ENCODE peak calls at places on chromosomes 13 and 19, in ten cellular contexts. One of them, this sample, is unnamed.

GRCh38 chr13:50576156-50576555 is 267.3 kb downstream of the DLEU7 start:
- DNase-seq in A549: no peak
- DNase-seq in CD8-positive, alpha-beta T cell: no peak
- DNase-seq in ascending aorta: no peak
- DNase-seq in pancreas: peak
- DNase-seq in coronary artery: no peak
- DNase-seq in left lung: peak
- DNase-seq in neural progenitor cell: no peak
- DNase-seq in heart left ventricle: no peak
- DNase-seq in upper lobe of right lung: peak
- DNase-seq in this sample: peak

GRCh38 chr19:10192922-10193321 is 1.8 kb downstream of the DNMT1 start:
- DNase-seq in A549: no peak
- DNase-seq in CD8-positive, alpha-beta T cell: no peak
- DNase-seq in ascending aorta: no peak
- DNase-seq in pancreas: no peak
- DNase-seq in coronary artery: no peak
- DNase-seq in left lung: no peak
- DNase-seq in neural progenitor cell: no peak
- DNase-seq in heart left ventricle: no peak
- DNase-seq in upper lobe of right lung: no peak
- DNase-seq in this sample: no peak

GRCh38 chr19:13066933-13067831 is 35.5 kb downstream of the LYL1 start:
- DNase-seq in A549: no peak
- DNase-seq in CD8-positive, alpha-beta T cell: no peak
- DNase-seq in ascending aorta: no peak
- DNase-seq in pancreas: no peak
- DNase-seq in coronary artery: no peak
- DNase-seq in left lung: no peak
- DNase-seq in neural progenitor cell: no peak
- DNase-seq in heart left ventricle: peak
- DNase-seq in upper lobe of right lung: no peak
- DNase-seq in this sample: no peak

GRCh38 chr13:111629933-111630332 is 309.5 kb downstream of the TEX29 start:
- DNase-seq in A549: no peak
- DNase-seq in CD8-positive, alpha-beta T cell: no peak
- DNase-seq in ascending aorta: no peak
- DNase-seq in pancreas: no peak
- DNase-seq in coronary artery: no peak
- DNase-seq in left lung: no peak
- DNase-seq in neural progenitor cell: peak
- DNase-seq in heart left ventricle: no peak
- DNase-seq in upper lobe of right lung: no peak
- DNase-seq in this sample: no peak

GRCh38 chr19:51250786-51251452 is at the start of gene SIGLECL1:
- DNase-seq in A549: no peak
- DNase-seq in CD8-positive, alpha-beta T cell: no peak
- DNase-seq in ascending aorta: no peak
- DNase-seq in pancreas: no peak
- DNase-seq in coronary artery: peak
- DNase-seq in left lung: peak
- DNase-seq in neural progenitor cell: no peak
- DNase-seq in heart left ventricle: no peak
- DNase-seq in upper lobe of right lung: no peak
- DNase-seq in this sample: no peak

GRCh38 chr13:113457510-113457909 is 4.2 kb upstream of the ADPRHL1 start:
- DNase-seq in A549: no peak
- DNase-seq in CD8-positive, alpha-beta T cell: no peak
- DNase-seq in ascending aorta: peak
- DNase-seq in pancreas: no peak
- DNase-seq in coronary artery: no peak
- DNase-seq in left lung: no peak
- DNase-seq in neural progenitor cell: no peak
- DNase-seq in heart left ventricle: no peak
- DNase-seq in upper lobe of right lung: peak
- DNase-seq in this sample: no peak

GRCh38 chr13:94765814-94766213 is 53.5 kb upstream of the SOX21 start:
- DNase-seq in A549: peak
- DNase-seq in CD8-positive, alpha-beta T cell: no peak
- DNase-seq in ascending aorta: no peak
- DNase-seq in pancreas: no peak
- DNase-seq in coronary artery: no peak
- DNase-seq in left lung: no peak
- DNase-seq in neural progenitor cell: no peak
- DNase-seq in heart left ventricle: no peak
- DNase-seq in upper lobe of right lung: no peak
- DNase-seq in this sample: no peak

GRCh38 chr19:45171211-45171623 is 6.8 kb downstream of the TRAPPC6A start:
- DNase-seq in A549: no peak
- DNase-seq in CD8-positive, alpha-beta T cell: peak
- DNase-seq in ascending aorta: no peak
- DNase-seq in pancreas: no peak
- DNase-seq in coronary artery: no peak
- DNase-seq in left lung: no peak
- DNase-seq in neural progenitor cell: no peak
- DNase-seq in heart left ventricle: no peak
- DNase-seq in upper lobe of right lung: no peak
- DNase-seq in this sample: no peak

GRCh38 chr13:113771709-113772331 is 12.8 kb downstream of the TMEM255B start:
- DNase-seq in A549: no peak
- DNase-seq in CD8-positive, alpha-beta T cell: no peak
- DNase-seq in ascending aorta: no peak
- DNase-seq in pancreas: no peak
- DNase-seq in coronary artery: no peak
- DNase-seq in left lung: no peak
- DNase-seq in neural progenitor cell: no peak
- DNase-seq in heart left ventricle: no peak
- DNase-seq in upper lobe of right lung: no peak
- DNase-seq in this sample: no peak

GRCh38 chr19:10677796-10678195 is 23.4 kb upstream of the QTRT1 start:
- DNase-seq in A549: no peak
- DNase-seq in CD8-positive, alpha-beta T cell: no peak
- DNase-seq in ascending aorta: no peak
- DNase-seq in pancreas: no peak
- DNase-seq in coronary artery: no peak
- DNase-seq in left lung: peak
- DNase-seq in neural progenitor cell: no peak
- DNase-seq in heart left ventricle: no peak
- DNase-seq in upper lobe of right lung: no peak
- DNase-seq in this sample: peak

DNA sequence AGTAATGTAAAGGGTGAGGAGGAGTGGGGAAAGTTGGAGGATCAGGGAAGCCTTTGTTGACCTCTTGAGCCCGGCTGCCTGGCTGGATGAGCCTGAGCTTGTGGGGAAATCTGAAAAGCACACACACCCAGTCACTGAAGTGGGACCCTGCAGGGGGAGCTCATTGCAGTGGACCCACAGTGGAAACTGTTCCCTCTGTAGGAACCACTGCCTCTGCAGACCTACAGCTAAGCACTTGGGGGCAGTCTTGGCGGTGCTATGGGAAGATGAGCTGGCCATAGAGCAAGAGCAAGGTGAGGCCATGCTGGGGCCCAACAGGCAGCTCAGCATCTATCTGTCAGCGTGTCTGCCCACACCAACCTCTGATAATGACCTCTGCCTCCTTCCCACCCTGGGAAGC is 294.8 kb downstream of the TSHZ3 start:
- DNase-seq in A549: peak
- DNase-seq in CD8-positive, alpha-beta T cell: peak
- DNase-seq in ascending aorta: no peak
- DNase-seq in pancreas: no peak
- DNase-seq in coronary artery: no peak
- DNase-seq in left lung: no peak
- DNase-seq in neural progenitor cell: peak
- DNase-seq in heart left ventricle: peak
- DNase-seq in upper lobe of right lung: no peak
- DNase-seq in this sample: peak
- TF ChIP-seq CTCF in A549: peak
- TF ChIP-seq CTCF in CD8-positive, alpha-beta T cell: peak
- TF ChIP-seq CTCF in ascending aorta: peak
- TF ChIP-seq CTCF in pancreas: no peak
- TF ChIP-seq CTCF in coronary artery: no peak
- TF ChIP-seq CTCF in left lung: no peak
- TF ChIP-seq CTCF in neural progenitor cell: peak
- TF ChIP-seq CTCF in heart left ventricle: peak
- TF ChIP-seq CTCF in upper lobe of right lung: no peak
- TF ChIP-seq CTCF in this sample: peak

GRCh38 chr13:70613295-70613694 is 505.0 kb upstream of the KLHL1 start:
- DNase-seq in A549: no peak
- DNase-seq in CD8-positive, alpha-beta T cell: no peak
- DNase-seq in ascending aorta: no peak
- DNase-seq in pancreas: no peak
- DNase-seq in coronary artery: no peak
- DNase-seq in left lung: no peak
- DNase-seq in neural progenitor cell: no peak
- DNase-seq in heart left ventricle: no peak
- DNase-seq in upper lobe of right lung: no peak
- DNase-seq in this sample: no peak
- TF ChIP-seq CTCF in A549: no peak
- TF ChIP-seq CTCF in CD8-positive, alpha-beta T cell: no peak
- TF ChIP-seq CTCF in ascending aorta: no peak
- TF ChIP-seq CTCF in pancreas: no peak
- TF ChIP-seq CTCF in coronary artery: no peak
- TF ChIP-seq CTCF in left lung: no peak
- TF ChIP-seq CTCF in neural progenitor cell: peak
- TF ChIP-seq CTCF in heart left ventricle: no peak
- TF ChIP-seq CTCF in upper lobe of right lung: no peak
- TF ChIP-seq CTCF in this sample: peak

DNA sequence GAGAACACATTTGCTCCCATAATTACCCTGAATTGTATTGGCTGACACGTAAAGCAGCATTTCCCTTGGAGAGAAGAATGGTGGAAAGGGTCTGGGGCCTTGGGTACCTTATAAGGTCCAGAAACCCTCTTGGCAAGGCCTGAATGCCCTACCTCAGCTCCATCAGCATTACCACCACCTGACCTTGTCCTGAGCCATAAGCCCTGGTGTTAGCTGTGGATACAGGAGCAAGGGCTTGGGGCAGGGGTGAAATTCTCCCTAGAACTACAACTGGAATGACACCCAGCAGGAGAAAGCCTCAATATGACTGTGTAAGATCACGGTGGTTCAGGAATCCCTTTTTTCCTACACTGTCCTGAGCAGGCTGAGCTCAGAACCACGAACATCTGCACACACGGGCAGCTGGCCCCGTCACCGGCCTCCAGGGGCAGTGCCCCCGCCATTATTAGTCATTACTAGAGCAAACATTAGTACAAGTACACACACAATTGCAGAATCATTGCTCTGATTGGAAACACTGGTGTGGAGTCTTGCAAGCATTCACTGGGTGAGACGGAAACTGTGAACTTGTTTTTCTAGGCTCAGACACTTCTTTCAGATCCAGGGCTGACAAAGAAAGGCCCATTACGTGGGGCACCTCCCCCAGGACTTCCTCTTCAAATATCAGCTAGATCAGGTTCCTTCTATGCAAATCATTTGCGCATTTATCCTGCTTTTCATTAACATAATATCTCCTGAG is 26.7 kb upstream of the MTIF3 start:
- DNase-seq in A549: peak
- DNase-seq in CD8-positive, alpha-beta T cell: peak
- DNase-seq in ascending aorta: no peak
- DNase-seq in pancreas: peak
- DNase-seq in coronary artery: peak
- DNase-seq in left lung: no peak
- DNase-seq in neural progenitor cell: no peak
- DNase-seq in heart left ventricle: no peak
- DNase-seq in upper lobe of right lung: no peak
- DNase-seq in this sample: no peak
- TF ChIP-seq CTCF in A549: no peak
- TF ChIP-seq CTCF in CD8-positive, alpha-beta T cell: no peak
- TF ChIP-seq CTCF in ascending aorta: no peak
- TF ChIP-seq CTCF in pancreas: no peak
- TF ChIP-seq CTCF in coronary artery: no peak
- TF ChIP-seq CTCF in left lung: no peak
- TF ChIP-seq CTCF in neural progenitor cell: no peak
- TF ChIP-seq CTCF in heart left ventricle: no peak
- TF ChIP-seq CTCF in upper lobe of right lung: no peak
- TF ChIP-seq CTCF in this sample: no peak

GRCh38 chr19:48636859-48637448 is at the start of gene DBP:
- DNase-seq in A549: peak
- DNase-seq in CD8-positive, alpha-beta T cell: no peak
- DNase-seq in ascending aorta: peak
- DNase-seq in pancreas: no peak
- DNase-seq in coronary artery: peak
- DNase-seq in left lung: peak
- DNase-seq in neural progenitor cell: no peak
- DNase-seq in heart left ventricle: peak
- DNase-seq in upper lobe of right lung: peak
- DNase-seq in this sample: no peak
- TF ChIP-seq CTCF in A549: no peak
- TF ChIP-seq CTCF in CD8-positive, alpha-beta T cell: no peak
- TF ChIP-seq CTCF in ascending aorta: peak
- TF ChIP-seq CTCF in pancreas: no peak
- TF ChIP-seq CTCF in coronary artery: no peak
- TF ChIP-seq CTCF in left lung: no peak
- TF ChIP-seq CTCF in neural progenitor cell: peak
- TF ChIP-seq CTCF in heart left ventricle: no peak
- TF ChIP-seq CTCF in upper lobe of right lung: peak
- TF ChIP-seq CTCF in this sample: no peak